ENCODE peak calls at places on chromosome 20, in ten cellular contexts. F is left colon, H is HT1080, E is cerebellar nuclear complex, R is SJSA1, O is neural progenitor cell, I is ovary, T is pancreas, K is iPS-NIHi11, P is upper lobe of right lung. L is an unnamed sample.

GRCh38 chr20:13723015-13723414 is 61.7 kb downstream of the ESF1 start:
- DNase-seq in K (no peak), I (no peak), R (no peak), P (no peak), E (no peak), T (no peak), O (peak), F (no peak), H (no peak), L (no peak)

GRCh38 chr20:36210561-36210960 is 25.7 kb upstream of the AAR2 start:
- DNase-seq in F (no peak), E (no peak), P (no peak), T (no peak), K (peak), H (no peak), R (no peak), I (no peak), O (no peak), L (no peak)

GRCh38 chr20:9617940-9618339 is 103.5 kb downstream of the LAMP5 start:
- DNase-seq in H (peak), P (no peak), K (peak), F (no peak), O (peak), I (no peak), R (no peak), E (peak), T (no peak), L (no peak)

GRCh38 chr20:53020834-53021233 is 48.7 kb downstream of the TSHZ2 start:
- DNase-seq in P (no peak), R (no peak), F (no peak), O (no peak), K (no peak), I (no peak), H (no peak), T (no peak), E (no peak), L (no peak)

GRCh38 chr20:5691918-5692618 is 58.1 kb upstream of the SHLD1 start:
- DNase-seq in R (no peak), P (no peak), I (no peak), K (no peak), H (no peak), O (no peak), E (no peak), F (no peak), T (no peak), L (no peak)

GRCh38 chr20:37868998-37869861 is 33.7 kb upstream of the VSTM2L start:
- DNase-seq in E (no peak), T (peak), O (peak), F (no peak), I (no peak), K (peak), H (no peak), R (peak), P (peak), L (no peak)

GRCh38 chr20:48843125-48843806 is 15.5 kb upstream of the PREX1 start:
- DNase-seq in P (no peak), R (no peak), O (no peak), T (no peak), I (no peak), H (no peak), F (no peak), K (no peak), E (no peak), L (no peak)

GRCh38 chr20:21018576-21018975 is 87.6 kb downstream of the LINC00237 start:
- DNase-seq in R (no peak), E (no peak), P (no peak), F (no peak), H (no peak), O (no peak), K (no peak), T (no peak), I (no peak), L (no peak)

GRCh38 chr20:63206878-63207277 is 9.1 kb downstream of the YTHDF1 start:
- DNase-seq in H (peak), E (no peak), I (no peak), F (no peak), T (peak), K (no peak), O (no peak), P (no peak), R (no peak), L (no peak)

GRCh38 chr20:2800590-2801458 is at the start of gene CPXM1:
- DNase-seq in P (no peak), K (peak), H (no peak), T (no peak), E (no peak), R (peak), F (no peak), I (no peak), O (peak), L (no peak)

GRCh38 chr20:48012401-48012974 is 227.2 kb upstream of the SULF2 start:
- DNase-seq in F (no peak), H (peak), T (no peak), O (no peak), R (peak), I (no peak), E (no peak), K (no peak), P (no peak), L (no peak)

GRCh38 chr20:15673206-15673605 is 900.0 kb downstream of the KIF16B start:
- DNase-seq in E (no peak), R (peak), F (no peak), I (no peak), T (no peak), O (no peak), H (peak), P (no peak), K (no peak), L (no peak)

GRCh38 chr20:38139919-38140753 is 24.9 kb downstream of the TGM2 start:
- DNase-seq in T (peak), P (peak), K (no peak), R (peak), H (no peak), I (no peak), F (peak), E (no peak), O (no peak), L (no peak)

L was measured in heart right ventricle.